ENCODE peak calls at places on chromosomes 12 and 14, in eight cellular contexts. X, I, Z, J, U, T, N and L are unnamed samples.
A peak's percentile ranks its signal among the peaks of the same experiment; 100 is the strongest.

GRCh38 chr12:49507139-49507538 is 31.7 kb upstream of the KCNH3 start:
- DNase-seq in X (no peak), I (no peak), Z (no peak), J (peak; percentile 77), U (peak; percentile 74), T (no peak), N (no peak), L (no peak)

GRCh38 chr14:39956372-39956771 is 524.1 kb upstream of the FBXO33 start:
- DNase-seq in X (no peak), I (peak; percentile 29), Z (no peak), J (no peak), U (no peak), T (no peak), N (no peak), L (no peak)

GRCh38 chr12:16347391-16348298 is at the start of gene MGST1:
- DNase-seq in X (no peak), I (peak; percentile 70), Z (peak; percentile 67), J (no peak), U (peak; percentile 55), T (no peak), N (peak; percentile 80), L (peak; percentile 69)

GRCh38 chr12:38906482-38907170 is 1.2 kb upstream of the CPNE8 start:
- DNase-seq in X (peak; percentile 95), I (no peak), Z (peak; percentile 93), J (no peak), U (peak; percentile 82), T (peak; percentile 64), N (peak; percentile 93), L (peak; percentile 84)

GRCh38 chr12:130486891-130487416 is 149.3 kb downstream of the PIWIL1 start:
- DNase-seq in X (no peak), I (no peak), Z (no peak), J (no peak), U (no peak), T (no peak), N (no peak), L (no peak)

GRCh38 chr14:68233385-68233784 is 413.8 kb downstream of the RAD51B start:
- DNase-seq in X (no peak), I (no peak), Z (no peak), J (no peak), U (no peak), T (no peak), N (no peak), L (no peak)

GRCh38 chr12:26630546-26631027 is 202.4 kb downstream of the ITPR2 start:
- DNase-seq in X (peak; percentile 57), I (no peak), Z (no peak), J (peak; percentile 49), U (peak; percentile 49), T (no peak), N (no peak), L (no peak)

GRCh38 chr14:48726080-48726642 is 860.0 kb downstream of the RPS29 start:
- DNase-seq in X (no peak), I (no peak), Z (no peak), J (no peak), U (peak; percentile 2), T (no peak), N (no peak), L (no peak)

GRCh38 chr12:63400746-63401145 is 249.7 kb upstream of the AVPR1A start:
- DNase-seq in X (no peak), I (no peak), Z (no peak), J (no peak), U (no peak), T (no peak), N (no peak), L (no peak)

GRCh38 chr12:27505124-27505523 is 18.9 kb upstream of the PPFIBP1 start:
- DNase-seq in X (no peak), I (no peak), Z (no peak), J (no peak), U (peak; percentile 91), T (no peak), N (no peak), L (no peak)

GRCh38 chr12:121576851-121577391 is 3.9 kb downstream of the KDM2B start:
- DNase-seq in X (no peak), I (no peak), Z (no peak), J (peak; percentile 81), U (peak; percentile 94), T (no peak), N (no peak), L (no peak)

GRCh38 chr12:98955284-98955683 is 310.2 kb downstream of the APAF1 start:
- DNase-seq in X (no peak), I (peak; percentile 49), Z (no peak), J (no peak), U (peak; percentile 1), T (no peak), N (no peak), L (no peak)

GRCh38 chr14:89853976-89854693 is 100.4 kb downstream of the EFCAB11 start:
- DNase-seq in X (no peak), I (no peak), Z (no peak), J (no peak), U (peak; percentile 84), T (no peak), N (no peak), L (no peak)

GRCh38 chr12:97006585-97006984 is 99.5 kb downstream of the NEDD1 start:
- DNase-seq in X (no peak), I (no peak), Z (no peak), J (no peak), U (no peak), T (no peak), N (no peak), L (no peak)

GRCh38 chr12:110234197-110235154 is 46.6 kb upstream of the ATP2A2 start:
- DNase-seq in X (no peak), I (no peak), Z (no peak), J (no peak), U (no peak), T (no peak), N (no peak), L (no peak)

DNA sequence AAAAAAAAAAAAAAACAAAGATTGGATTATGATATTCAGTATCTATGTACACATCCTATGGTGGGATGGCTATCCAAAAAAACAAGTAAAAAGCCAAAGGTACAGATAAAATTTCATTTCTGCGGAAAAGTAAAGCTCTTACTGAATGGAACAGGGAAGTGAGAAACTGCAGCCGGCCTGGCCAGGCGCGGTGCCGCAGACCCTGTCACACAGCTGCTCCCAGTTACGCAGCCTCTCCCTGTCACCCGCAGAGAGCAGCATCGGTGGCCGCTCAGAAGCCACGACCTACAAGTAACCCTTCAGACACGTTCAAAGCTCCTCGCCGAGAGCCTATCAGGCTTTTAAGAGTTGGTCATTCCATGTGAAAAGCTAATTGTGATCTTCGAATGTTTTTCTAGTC is 10.9 kb upstream of the ANKLE2 start:
- DNase-seq in X (peak; percentile 84), I (peak; percentile 80), Z (no peak), J (no peak), U (no peak), T (no peak), N (no peak), L (peak; percentile 83)
- TF ChIP-seq CTCF in X (no peak), I (no peak), Z (no peak), J (no peak), U (no peak), T (no peak), N (no peak), L (no peak)

DNA sequence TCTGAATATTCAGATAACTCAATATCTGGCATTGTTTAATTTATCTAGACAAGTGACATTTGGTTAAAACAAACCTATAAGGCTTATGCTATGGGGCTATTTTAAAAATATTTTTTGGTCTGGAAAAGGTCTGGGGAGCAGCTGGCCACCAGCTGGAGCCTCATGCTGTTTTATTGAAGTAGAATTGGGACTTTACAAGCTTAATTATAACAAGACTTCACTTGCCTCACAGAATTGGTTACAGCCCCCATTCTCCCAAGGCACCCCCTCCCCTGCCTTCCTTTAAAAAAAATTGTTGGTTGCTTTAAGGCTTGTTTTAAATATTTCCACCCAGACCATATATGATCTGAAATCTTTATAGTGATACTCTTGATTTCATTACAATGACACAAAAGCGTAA is 453.9 kb downstream of the ADAMTS20 start:
- DNase-seq in X (no peak), I (no peak), Z (no peak), J (no peak), U (no peak), T (no peak), N (no peak), L (no peak)
- TF ChIP-seq CTCF in X (no peak), I (no peak), Z (no peak), J (no peak), U (no peak), T (no peak), N (no peak), L (no peak)

GRCh38 chr14:106269451-106270204 is 743.2 kb downstream of the TMEM121 start:
- DNase-seq in X (no peak), I (no peak), Z (no peak), J (no peak), U (no peak), T (no peak), N (no peak), L (no peak)

GRCh38 chr14:106268013-106268727 is 741.8 kb downstream of the TMEM121 start:
- DNase-seq in X (no peak), I (peak; percentile 88), Z (peak; percentile 68), J (no peak), U (no peak), T (no peak), N (peak; percentile 49), L (peak; percentile 35)

DNA sequence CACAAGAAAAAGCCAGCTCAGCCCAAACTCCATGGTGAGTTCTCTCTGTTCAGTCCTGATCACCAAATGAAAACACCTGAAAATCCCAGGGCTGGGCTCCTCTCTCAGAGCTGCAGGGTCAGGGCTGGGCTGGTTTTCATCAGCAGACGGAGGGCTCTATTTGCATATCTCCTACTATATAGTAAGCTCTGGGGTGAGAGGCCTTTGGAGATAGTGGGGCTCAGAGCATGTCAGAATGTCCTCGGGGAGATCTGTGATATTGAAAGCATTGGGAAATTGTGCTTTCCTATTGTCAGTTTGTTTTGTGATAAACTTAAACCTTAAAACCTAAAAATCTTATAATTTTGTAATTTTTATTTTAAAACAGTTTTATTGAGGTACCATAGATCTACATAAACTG is 742.6 kb downstream of the TMEM121 start:
- DNase-seq in X (no peak), I (peak; percentile 24), Z (no peak), J (no peak), U (no peak), T (no peak), N (no peak), L (no peak)
- TF ChIP-seq CTCF in X (no peak), I (no peak), Z (no peak), J (no peak), U (no peak), T (no peak), N (no peak), L (no peak)

GRCh38 chr12:14927267-14927666 is 11.1 kb downstream of the ERP27 start:
- DNase-seq in X (no peak), I (no peak), Z (no peak), J (no peak), U (no peak), T (no peak), N (no peak), L (no peak)

GRCh38 chr12:14928946-14929345 is 9.4 kb downstream of the ERP27 start:
- DNase-seq in X (no peak), I (no peak), Z (no peak), J (no peak), U (no peak), T (no peak), N (peak; percentile 54), L (no peak)

GRCh38 chr12:14931791-14932560 is 6.4 kb downstream of the ERP27 start:
- DNase-seq in X (no peak), I (no peak), Z (no peak), J (no peak), U (no peak), T (no peak), N (no peak), L (no peak)

GRCh38 chr12:14931359-14931758 is 7.0 kb downstream of the ERP27 start:
- DNase-seq in X (no peak), I (no peak), Z (no peak), J (no peak), U (no peak), T (no peak), N (no peak), L (no peak)

GRCh38 chr12:14930299-14930698 is 8.0 kb downstream of the ERP27 start:
- DNase-seq in X (no peak), I (no peak), Z (no peak), J (no peak), U (no peak), T (no peak), N (no peak), L (no peak)
- TF ChIP-seq CTCF in X (peak; percentile 20), I (no peak), Z (peak; percentile 40), J (no peak), U (no peak), T (no peak), N (no peak), L (no peak)